ENCODE peak calls at places on chromosome 2, in five cellular contexts. F, J, B, C and T are unnamed samples.

GRCh38 chr2:98382739-98383138 is 36.5 kb downstream of the CNGA3 start:
- DNase-seq in F (no peak), J (no peak), B (no peak), C (no peak), T (no peak)

GRCh38 chr2:110105608-110106467 is 9.8 kb downstream of the MALL start:
- DNase-seq in F (no peak), J (peak), B (no peak), C (no peak), T (peak)

GRCh38 chr2:47195149-47195548 is 40.0 kb upstream of the STPG4 start:
- DNase-seq in F (peak), J (no peak), B (no peak), C (no peak), T (no peak)

GRCh38 chr2:174918886-174919526 is 86.2 kb downstream of the CHN1 start:
- DNase-seq in F (no peak), J (no peak), B (no peak), C (no peak), T (no peak)

GRCh38 chr2:60818272-60818671 is 62.2 kb downstream of the PAPOLG start:
- DNase-seq in F (no peak), J (no peak), B (no peak), C (no peak), T (no peak)

GRCh38 chr2:218332288-218332687 is 24.4 kb upstream of the CATIP start:
- DNase-seq in F (no peak), J (no peak), B (no peak), C (no peak), T (no peak)

GRCh38 chr2:239236043-239236807 is 164.6 kb downstream of the HDAC4 start:
- DNase-seq in F (no peak), J (no peak), B (no peak), C (no peak), T (no peak)

GRCh38 chr2:181462032-181462431 is 4.8 kb downstream of the ITGA4 start:
- DNase-seq in F (peak), J (no peak), B (no peak), C (no peak), T (no peak)

GRCh38 chr2:128513416-128514283 is 195.0 kb upstream of the HS6ST1 start:
- DNase-seq in F (no peak), J (no peak), B (no peak), C (no peak), T (no peak)

GRCh38 chr2:66456183-66457041 is 21.5 kb downstream of the MEIS1 start:
- DNase-seq in F (peak), J (no peak), B (no peak), C (no peak), T (no peak)

GRCh38 chr2:121944072-121944829 is 188.8 kb downstream of the TSN start:
- DNase-seq in F (peak), J (no peak), B (no peak), C (peak), T (peak)

GRCh38 chr2:54239427-54239826 is 16.6 kb downstream of the TSPYL6 start:
- DNase-seq in F (peak), J (no peak), B (no peak), C (peak), T (no peak)

GRCh38 chr2:208129804-208130712 is at the start of gene CRYGC:
- DNase-seq in F (no peak), J (peak), B (no peak), C (no peak), T (peak)

GRCh38 chr2:151007365-151007764 is 254.3 kb downstream of the RBM43 start:
- DNase-seq in F (peak), J (no peak), B (peak), C (peak), T (no peak)

GRCh38 chr2:216082805-216083204 is 1.1 kb downstream of the TMEM169 start:
- DNase-seq in F (no peak), J (no peak), B (no peak), C (no peak), T (no peak)

GRCh38 chr2:157572725-157573124 is 55.9 kb downstream of the ACVR1C start:
- DNase-seq in F (no peak), J (no peak), B (no peak), C (no peak), T (no peak)

GRCh38 chr2:118969734-118970395 is 27.9 kb downstream of the MARCO start:
- DNase-seq in F (no peak), J (no peak), B (no peak), C (no peak), T (no peak)

GRCh38 chr2:4272261-4272858 is 569.0 kb downstream of the DCDC2C start:
- DNase-seq in F (no peak), J (no peak), B (no peak), C (no peak), T (no peak)

GRCh38 chr2:207131634-207132418 is 33.9 kb downstream of the KLF7 start:
- DNase-seq in F (no peak), J (no peak), B (no peak), C (no peak), T (no peak)

DNA sequence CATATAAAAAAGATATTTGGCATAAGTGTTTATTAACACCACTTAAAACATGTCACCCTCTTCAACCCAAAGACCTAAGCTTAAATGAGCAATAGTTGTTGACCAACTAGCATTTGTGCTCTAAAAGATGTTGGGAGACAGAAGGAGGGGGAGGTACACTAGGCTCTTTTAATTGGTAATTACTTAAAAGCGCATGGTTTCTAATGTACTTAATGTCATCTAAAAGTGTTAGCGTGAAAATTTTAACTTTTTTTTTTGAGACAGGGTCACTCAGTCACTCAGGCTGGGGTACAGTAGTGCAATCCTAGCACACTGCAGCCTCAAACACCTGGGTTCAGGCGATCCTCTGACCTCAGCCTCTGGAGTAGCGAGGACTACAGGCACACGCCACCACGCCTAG is 5.5 kb downstream of the WDSUB1 start:
- DNase-seq in F (no peak), J (no peak), B (no peak), C (no peak), T (no peak)
- H3K4me3 ChIP-seq in F (no peak), J (no peak), B (no peak), C (no peak), T (no peak)

DNA sequence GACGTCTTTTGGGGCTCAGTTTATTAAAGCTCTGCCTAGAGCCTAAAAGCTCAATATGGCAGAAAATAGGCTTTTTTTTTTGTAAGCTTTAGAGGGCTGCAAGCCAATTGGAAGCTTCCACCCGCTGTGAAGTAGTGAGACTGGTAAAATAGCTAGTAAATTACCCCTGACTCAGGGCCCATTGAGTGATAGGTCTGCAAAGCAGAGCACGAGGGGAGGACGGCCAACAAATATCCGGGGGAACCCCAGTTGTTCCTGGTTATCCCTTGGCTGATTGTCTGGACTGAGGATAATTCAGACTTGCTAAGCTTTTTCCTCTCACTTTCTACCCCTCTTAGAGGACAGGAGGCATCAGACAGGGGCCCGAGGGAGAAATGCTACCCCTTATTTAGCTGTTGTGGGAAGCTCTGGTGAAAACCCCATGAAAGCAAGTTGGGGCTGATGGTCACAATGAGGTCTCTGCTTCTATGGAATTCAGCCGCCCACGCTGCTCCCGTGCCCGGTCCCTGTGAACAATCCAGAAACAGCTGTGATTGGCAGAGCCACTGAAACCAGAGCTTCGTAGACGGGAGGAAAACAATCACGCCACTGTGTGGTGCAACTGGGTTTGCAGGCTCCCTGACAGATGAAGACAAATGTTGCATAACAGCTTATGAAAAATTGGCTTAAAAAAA is 141.9 kb upstream of the LGALSL start:
- DNase-seq in F (peak), J (peak), B (peak), C (peak), T (peak)
- H3K4me3 ChIP-seq in F (peak), J (no peak), B (peak), C (no peak), T (peak)

GRCh38 chr2:44817256-44817655 is 124.2 kb upstream of the SIX3 start:
- DNase-seq in F (no peak), J (no peak), B (no peak), C (no peak), T (no peak)
- H3K4me3 ChIP-seq in F (no peak), J (no peak), B (no peak), C (no peak), T (no peak)

DNA sequence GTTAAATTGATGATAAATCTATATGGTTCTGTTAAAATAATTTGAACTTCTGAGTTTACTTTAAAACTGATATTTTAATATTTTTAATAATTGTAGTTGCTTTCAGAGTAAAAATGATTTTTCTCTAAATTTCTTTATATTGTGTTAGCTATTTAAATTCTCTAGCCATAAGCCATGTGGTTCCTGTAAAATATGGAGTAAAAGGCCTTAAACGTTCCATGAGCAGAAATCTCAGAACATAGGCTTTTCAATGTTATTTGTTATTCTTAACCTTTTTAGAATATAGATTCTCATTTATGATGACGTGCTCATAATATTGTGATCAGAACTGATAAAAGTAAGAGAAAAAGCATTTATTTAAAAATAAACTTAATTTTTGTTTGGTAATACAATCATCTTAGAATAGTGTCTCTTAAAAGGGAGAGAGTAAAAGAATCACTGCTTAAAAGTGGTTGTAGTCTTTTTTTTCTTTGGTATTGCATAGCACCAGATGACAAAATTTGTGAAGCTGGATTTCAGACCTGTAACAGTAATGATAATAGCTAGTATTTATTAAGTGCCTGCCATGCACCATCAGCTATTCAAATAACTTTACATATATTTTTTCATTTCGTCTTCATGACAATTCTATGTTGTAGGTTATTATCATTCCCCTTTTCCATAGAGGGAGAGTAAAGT is 2.7 kb downstream of the BMPR2 start:
- DNase-seq in F (no peak), J (no peak), B (no peak), C (no peak), T (no peak)
- H3K4me3 ChIP-seq in F (peak), J (peak), B (peak), C (peak), T (peak)

DNA sequence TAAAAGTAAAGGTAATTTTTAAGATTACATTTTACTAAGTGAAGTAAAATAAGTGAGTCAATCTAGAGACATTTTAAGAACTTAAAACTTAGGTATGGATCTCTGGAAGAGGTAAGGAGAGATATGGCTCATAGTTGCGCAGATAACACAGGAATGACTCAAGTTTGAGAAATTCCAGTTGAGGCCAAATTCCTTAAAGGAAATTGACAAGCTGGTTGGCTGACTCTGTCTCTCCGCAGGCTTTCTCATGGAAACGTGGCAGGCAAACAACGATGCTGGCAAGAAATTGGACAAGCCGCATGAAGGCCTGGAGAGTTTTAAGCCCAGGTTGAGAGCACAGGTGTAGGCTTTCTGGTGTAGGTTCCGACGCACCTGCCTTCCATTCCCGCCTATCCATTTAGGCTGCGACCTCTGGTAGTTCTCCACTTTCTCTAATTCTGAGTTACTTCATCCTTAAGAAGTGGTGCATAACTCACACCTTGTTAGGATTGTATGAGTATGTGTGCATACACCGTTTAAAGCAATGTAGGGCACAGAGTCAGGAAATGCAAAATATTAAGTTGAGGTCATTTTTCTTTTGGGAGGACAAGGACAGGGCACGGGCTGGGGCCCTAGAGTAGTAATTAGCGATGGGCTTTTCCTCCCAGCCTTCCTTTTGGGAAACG is 589 bp upstream of the DAW1 start:
- DNase-seq in F (peak), J (no peak), B (no peak), C (no peak), T (peak)
- H3K4me3 ChIP-seq in F (peak), J (no peak), B (peak), C (peak), T (peak)

GRCh38 chr2:237892478-237892877 is 33.1 kb downstream of the RAMP1 start:
- DNase-seq in F (no peak), J (peak), B (no peak), C (no peak), T (no peak)

GRCh38 chr2:237889016-237889415 is 29.6 kb downstream of the RAMP1 start:
- DNase-seq in F (no peak), J (no peak), B (no peak), C (no peak), T (no peak)

GRCh38 chr2:237888389-237888788 is 29.0 kb downstream of the RAMP1 start:
- DNase-seq in F (peak), J (no peak), B (no peak), C (no peak), T (no peak)

GRCh38 chr2:237886702-237887481 is 27.5 kb downstream of the RAMP1 start:
- DNase-seq in F (peak), J (peak), B (peak), C (peak), T (no peak)

DNA sequence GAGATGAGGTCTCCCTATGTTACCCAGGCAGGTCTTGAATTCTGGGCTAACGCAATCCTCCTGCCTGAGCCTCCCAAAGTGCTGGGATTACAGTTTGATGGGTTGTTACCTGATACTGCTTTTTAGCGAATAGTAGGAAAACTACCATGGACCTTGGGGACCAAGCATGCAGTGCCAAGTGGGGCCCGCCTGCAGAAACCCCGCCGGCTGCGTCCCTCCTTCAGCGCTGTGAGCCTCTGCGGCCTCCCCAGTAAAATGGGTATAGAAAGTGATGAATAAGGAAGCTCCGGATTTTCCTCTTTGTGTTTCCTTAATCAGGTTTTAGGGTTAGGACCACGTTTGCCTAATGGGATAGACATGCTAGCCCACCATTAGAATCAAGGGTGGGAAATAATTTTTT is 30.4 kb downstream of the RAMP1 start:
- DNase-seq in F (no peak), J (peak), B (no peak), C (no peak), T (no peak)
- H3K4me3 ChIP-seq in F (no peak), J (no peak), B (no peak), C (no peak), T (no peak)

DNA sequence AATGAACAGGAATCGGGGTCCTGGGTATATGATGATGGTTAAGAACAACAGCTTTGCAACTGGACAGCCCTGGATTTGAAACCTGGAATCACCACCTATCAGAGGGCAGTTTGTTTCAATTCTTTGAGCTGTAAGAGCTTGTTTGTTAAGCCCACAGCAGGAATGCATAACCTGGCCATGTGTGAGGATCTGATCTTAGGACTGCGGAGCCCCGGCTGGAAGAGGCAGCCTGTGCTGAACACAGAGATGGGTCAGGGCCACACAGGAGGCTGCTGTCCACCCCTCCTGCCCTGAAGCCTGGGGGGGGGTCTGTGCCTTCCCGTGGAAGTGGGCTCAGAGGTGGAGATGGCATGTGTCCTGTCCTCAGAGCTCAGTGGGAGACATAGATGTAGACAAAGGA is 24.3 kb downstream of the TPO start:
- DNase-seq in F (no peak), J (no peak), B (no peak), C (no peak), T (no peak)
- H3K4me3 ChIP-seq in F (no peak), J (no peak), B (no peak), C (no peak), T (no peak)